ENCODE peak calls at places on chromosomes 6 and 20, in nine cellular contexts. S is activated T-cell treated with anti-CD3 and anti-CD28 coated beads for 1 hour; P is NCI-H2081; V is nephron progenitor cell; F is retina; C is stromal cell of bone marrow; R is activated CD4-positive, CD25-positive, alpha-beta regulatory T cell; H is NCI-H1105; Z is M059J. B is an unnamed sample.
A peak's percentile ranks its signal among the peaks of the same experiment; 100 is the strongest.

GRCh38 chr6:157954150-157955117 is 27.2 kb upstream of the SYNJ2 start:
- DNase-seq in H (no peak), V (no peak), F (no peak), C (peak; percentile 44), Z (peak; percentile 32), S (no peak), P (no peak), R (no peak), B (no peak)

GRCh38 chr6:136792945-136793289 is 640 bp upstream of the MAP3K5 start:
- DNase-seq in P (peak; percentile 86), S (peak; percentile 96), F (no peak), C (peak; percentile 75), R (peak; percentile 91), Z (peak; percentile 90), V (peak; percentile 83), H (peak; percentile 83), B (peak; percentile 84)

GRCh38 chr6:158185729-158186456 is 17.7 kb downstream of the GTF2H5 start:
- DNase-seq in H (no peak), C (peak; percentile 53), R (no peak), Z (peak; percentile 97), F (no peak), V (no peak), S (no peak), P (no peak), B (no peak)

GRCh38 chr20:5315807-5316187 is 957 bp downstream of the PROKR2 start:
- DNase-seq in Z (no peak), H (no peak), C (no peak), R (no peak), S (no peak), P (no peak), V (peak; percentile 24), F (no peak), B (no peak)

GRCh38 chr6:75296811-75297779 is 12.5 kb upstream of the TMEM30A start:
- DNase-seq in V (no peak), S (no peak), Z (peak; percentile 73), F (peak; percentile 17), C (peak; percentile 38), P (peak; percentile 69), R (no peak), H (peak; percentile 50), B (peak; percentile 68)

GRCh38 chr6:43990627-43991619 is 136.3 kb downstream of the MRPL14 start:
- DNase-seq in H (no peak), C (peak; percentile 74), V (no peak), Z (peak; percentile 61), S (no peak), F (peak; percentile 61), P (peak; percentile 20), R (no peak), B (peak; percentile 60)

GRCh38 chr6:14711056-14711703 is 534.7 kb upstream of the JARID2 start:
- DNase-seq in F (no peak), P (peak; percentile 42), S (no peak), H (peak; percentile 13), R (no peak), V (no peak), Z (peak; percentile 97), C (peak; percentile 66), B (peak; percentile 1)

GRCh38 chr20:1945134-1945618 is 48.7 kb downstream of the PDYN start:
- DNase-seq in F (no peak), H (no peak), C (peak; percentile 43), Z (no peak), P (no peak), S (no peak), V (no peak), R (no peak), B (no peak)

GRCh38 chr20:19699132-19699971 is 58.7 kb upstream of the RIN2 start:
- DNase-seq in C (peak; percentile 63), V (no peak), R (no peak), P (no peak), F (no peak), S (no peak), Z (peak; percentile 97), H (no peak), B (no peak)

GRCh38 chr20:59939879-59940128 is 301 bp downstream of the PPP1R3D start:
- DNase-seq in F (no peak), Z (no peak), C (no peak), V (no peak), H (no peak), P (no peak), R (no peak), S (no peak), B (no peak)

GRCh38 chr6:107618672-107619071 is 128.8 kb downstream of the SOBP start:
- DNase-seq in H (no peak), V (no peak), R (no peak), S (no peak), P (no peak), C (no peak), F (no peak), Z (no peak), B (no peak)

GRCh38 chr6:21831531-21832291 is 238.2 kb downstream of the SOX4 start:
- DNase-seq in S (no peak), C (peak; percentile 37), Z (peak; percentile 87), H (no peak), V (peak; percentile 12), P (no peak), F (peak; percentile 79), R (no peak), B (no peak)

GRCh38 chr20:38725458-38725958 is 1.2 kb downstream of the SLC32A1 start:
- DNase-seq in V (no peak), F (no peak), P (no peak), C (no peak), S (no peak), Z (no peak), R (no peak), H (no peak), B (no peak)

GRCh38 chr6:50699086-50699886 is 14.0 kb upstream of the TFAP2D start:
- DNase-seq in C (no peak), F (peak; percentile 76), R (no peak), P (no peak), V (peak; percentile 61), Z (no peak), H (no peak), S (no peak), B (no peak)